ENCODE peak calls at places on chromosomes 11 and 22, in ten cellular contexts. H, N, S, T, Q, W, U, A, X and P are unnamed samples.

GRCh38 chr11:9747816-9748215 is 83.9 kb downstream of the SWAP70 start:
- DNase-seq in S (no peak), X (no peak), W (no peak), U (no peak), A (no peak), N (no peak), H (no peak), T (no peak), Q (no peak), P (no peak)

GRCh38 chr11:76552987-76553386 is 108.2 kb downstream of the EMSY start:
- DNase-seq in N (no peak), S (no peak), U (no peak), H (no peak), W (no peak), X (no peak), T (no peak), Q (no peak), A (no peak), P (no peak)

GRCh38 chr11:46562527-46562926 is 31.3 kb downstream of the AMBRA1 start:
- DNase-seq in W (no peak), X (no peak), T (no peak), Q (no peak), H (no peak), N (no peak), A (no peak), S (no peak), U (no peak), P (no peak)

GRCh38 chr11:7667460-7667859 is 5.8 kb downstream of the CYB5R2 start:
- DNase-seq in S (no peak), H (no peak), X (no peak), U (peak; percentile 26), T (no peak), W (no peak), Q (no peak), N (no peak), A (no peak), P (no peak)

GRCh38 chr11:127000291-127000968 is at the start of gene KIRREL3:
- DNase-seq in Q (no peak), W (no peak), X (no peak), H (no peak), T (no peak), U (peak; percentile 40), A (no peak), N (peak; percentile 58), S (no peak), P (no peak)

GRCh38 chr11:71433648-71434450 is 14.3 kb downstream of the DHCR7 start:
- DNase-seq in X (no peak), T (no peak), A (no peak), U (no peak), W (no peak), S (no peak), H (peak; percentile 72), N (no peak), Q (no peak), P (no peak)

GRCh38 chr22:40055143-40055926 is 60.6 kb downstream of the FAM83F start:
- DNase-seq in H (no peak), A (no peak), S (no peak), X (no peak), Q (no peak), T (no peak), N (no peak), W (no peak), U (no peak), P (no peak)

GRCh38 chr11:30511408-30511807 is 74.7 kb downstream of the MPPED2 start:
- DNase-seq in N (no peak), A (no peak), Q (no peak), T (no peak), U (no peak), W (no peak), S (no peak), X (no peak), H (no peak), P (no peak)

GRCh38 chr11:65524747-65525658 is at the start of gene SCYL1:
- DNase-seq in S (peak; percentile 74), W (peak; percentile 95), Q (peak; percentile 81), N (peak; percentile 53), A (no peak), X (peak; percentile 83), U (peak; percentile 79), H (peak; percentile 88), T (peak; percentile 85), P (peak; percentile 80)

GRCh38 chr11:2762451-2762850 is 62.7 kb upstream of the KCNQ1OT1 start:
- DNase-seq in A (no peak), T (no peak), U (no peak), X (no peak), Q (peak; percentile 9), N (no peak), S (no peak), H (no peak), W (peak; percentile 78), P (no peak)

GRCh38 chr11:23233075-23233474 is 372.8 kb upstream of the CCDC179 start:
- DNase-seq in Q (no peak), U (peak; percentile 76), T (no peak), X (no peak), W (no peak), N (no peak), A (no peak), H (no peak), S (no peak), P (no peak)

GRCh38 chr11:75202195-75202594 is 38.4 kb upstream of the TPBGL start:
- DNase-seq in X (no peak), A (no peak), N (no peak), W (no peak), S (no peak), T (no peak), H (no peak), Q (no peak), U (no peak), P (no peak)

GRCh38 chr11:60376601-60377000 is 1.7 kb upstream of the MS4A7 start:
- DNase-seq in N (no peak), X (no peak), Q (no peak), A (no peak), T (no peak), U (no peak), W (no peak), H (no peak), S (no peak), P (no peak)

GRCh38 chr11:60377737-60378136 is 595 bp upstream of the MS4A7 start:
- DNase-seq in W (peak; percentile 88), A (no peak), S (peak; percentile 18), U (no peak), H (peak; percentile 49), N (no peak), Q (peak; percentile 69), T (no peak), X (no peak), P (peak; percentile 25)

GRCh38 chr11:60372767-60373166 is 5.6 kb upstream of the MS4A7 start:
- DNase-seq in S (no peak), Q (no peak), H (no peak), W (no peak), A (no peak), T (no peak), X (no peak), U (no peak), N (no peak), P (no peak)

DNA sequence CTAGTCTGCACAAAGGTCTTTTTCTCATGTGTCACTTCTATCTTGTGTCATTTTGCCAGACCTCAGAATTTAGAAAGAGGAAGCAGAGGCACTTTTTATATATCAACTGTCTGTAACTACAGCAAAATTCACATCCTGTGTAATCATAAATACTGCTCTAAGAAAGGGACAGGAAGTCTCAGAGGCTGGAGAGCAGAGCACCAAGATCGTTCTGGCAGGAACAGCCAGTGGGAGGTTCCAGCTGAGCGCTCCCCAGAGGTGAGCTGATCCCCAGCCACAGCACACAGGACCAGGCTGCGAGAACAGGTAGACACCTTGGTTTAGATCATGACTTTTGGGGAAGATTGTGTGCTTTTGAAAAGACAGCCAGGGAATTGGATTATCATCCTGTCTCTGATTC is at the start of gene MS4A7:
- DNase-seq in T (no peak), X (no peak), S (no peak), A (no peak), U (no peak), Q (peak; percentile 76), N (no peak), W (no peak), H (peak; percentile 44), P (peak; percentile 32)
- TF ChIP-seq POLR2A in T (no peak), X (no peak), S (peak; percentile 15), A (no peak), U (no peak), Q (peak; percentile 50), N (no peak), W (no peak), H (peak; percentile 62), P (peak; percentile 47)

GRCh38 chr22:19518568-19519030 is 5.6 kb downstream of the CLDN5 start:
- DNase-seq in T (no peak), N (no peak), H (no peak), X (no peak), W (peak; percentile 64), S (no peak), U (no peak), A (no peak), Q (no peak), P (no peak)

GRCh38 chr22:19520566-19521305 is 3.5 kb downstream of the CLDN5 start:
- DNase-seq in N (no peak), W (peak; percentile 82), H (no peak), X (no peak), A (no peak), S (no peak), T (no peak), U (no peak), Q (no peak), P (no peak)

GRCh38 chr22:19520007-19520406 is 4.2 kb downstream of the CLDN5 start:
- DNase-seq in U (no peak), S (no peak), Q (peak; percentile 1), X (no peak), H (no peak), A (no peak), W (peak; percentile 82), N (no peak), T (no peak), P (no peak)

GRCh38 chr22:19517919-19518567 is 6.2 kb downstream of the CLDN5 start:
- DNase-seq in W (peak; percentile 81), Q (peak; percentile 8), H (no peak), X (no peak), S (no peak), T (no peak), A (no peak), U (no peak), N (no peak), P (no peak)

GRCh38 chr22:19519041-19519926 is 4.9 kb downstream of the CLDN5 start:
- DNase-seq in A (no peak), U (no peak), X (no peak), W (peak; percentile 74), S (no peak), T (no peak), Q (peak; percentile 9), N (no peak), H (no peak), P (no peak)
- TF ChIP-seq POLR2A in A (no peak), U (no peak), X (no peak), W (no peak), S (no peak), T (no peak), Q (no peak), N (no peak), H (no peak), P (no peak)

GRCh38 chr22:41998361-41999261 is at the start of gene WBP2NL:
- DNase-seq in U (peak; percentile 51), A (no peak), Q (peak; percentile 95), X (peak; percentile 92), N (peak; percentile 78), S (peak; percentile 54), W (peak; percentile 95), T (peak; percentile 67), H (peak; percentile 91), P (peak; percentile 91)
- TF ChIP-seq POLR2A in U (no peak), A (no peak), Q (peak; percentile 58), X (no peak), N (peak; percentile 48), S (peak; percentile 11), W (peak; percentile 26), T (peak; percentile 33), H (peak; percentile 61), P (peak; percentile 88)

GRCh38 chr11:67615455-67616430 is 9.0 kb downstream of the NDUFV1 start:
- DNase-seq in X (peak; percentile 74), U (no peak), H (peak; percentile 55), A (peak; percentile 78), T (no peak), W (no peak), S (no peak), Q (no peak), N (peak; percentile 71), P (peak; percentile 56)
- TF ChIP-seq POLR2A in X (no peak), U (no peak), H (no peak), A (no peak), T (no peak), W (no peak), S (no peak), Q (no peak), N (no peak), P (no peak)